ENCODE peak calls at places on chromosome 2, in nine cellular contexts. G is choroid plexus epithelial cell; P is T-helper 17 cell; T is glutamatergic neuron; X is Peyer's patch; E is ovary; B is GM12891; W is mesendoderm; J is effector CD4-positive, alpha-beta T cell. H is an unnamed sample.

GRCh38 chr2:129806317-129806716 is 173.1 kb upstream of the RAB6C start:
- DNase-seq in T (no peak), J (no peak), X (no peak), E (no peak), P (no peak), B (no peak), W (peak), G (no peak), H (no peak)

GRCh38 chr2:199806179-199806578 is 44.8 kb downstream of the FTCDNL1 start:
- DNase-seq in J (no peak), X (no peak), T (no peak), W (no peak), G (peak), B (no peak), E (no peak), P (no peak), H (peak)

GRCh38 chr2:27613985-27614384 is 14.8 kb downstream of the CCDC121 start:
- DNase-seq in X (no peak), G (no peak), J (no peak), E (no peak), T (no peak), W (no peak), B (no peak), P (no peak), H (no peak)

GRCh38 chr2:20966061-20966460 is 77.8 kb downstream of the APOB start:
- DNase-seq in J (no peak), B (no peak), T (no peak), E (no peak), X (no peak), G (no peak), P (no peak), W (no peak), H (no peak)

GRCh38 chr2:236968101-236968886 is 117.4 kb upstream of the COPS8 start:
- DNase-seq in B (no peak), J (peak), T (no peak), P (no peak), E (no peak), G (no peak), X (peak), W (no peak), H (no peak)

GRCh38 chr2:38622210-38622609 is 19.5 kb upstream of the HNRNPLL start:
- DNase-seq in X (no peak), G (no peak), T (no peak), B (no peak), J (no peak), P (no peak), W (no peak), E (no peak), H (no peak)

GRCh38 chr2:120323214-120323613 is 22.7 kb upstream of the INHBB start:
- DNase-seq in P (no peak), G (no peak), E (peak), B (no peak), T (peak), J (no peak), W (no peak), X (no peak), H (no peak)

GRCh38 chr2:38835015-38835601 is 40.6 kb downstream of the DHX57 start:
- DNase-seq in B (no peak), J (no peak), W (peak), G (peak), X (no peak), T (no peak), P (no peak), E (no peak), H (peak)

GRCh38 chr2:134975281-134976009 is 56.8 kb downstream of the CCNT2 start:
- DNase-seq in P (no peak), J (no peak), W (no peak), B (no peak), G (no peak), X (no peak), E (no peak), T (no peak), H (no peak)

GRCh38 chr2:40734797-40735196 is 282.9 kb upstream of the SLC8A1 start:
- DNase-seq in B (no peak), J (no peak), T (no peak), X (no peak), W (no peak), E (no peak), P (no peak), G (peak), H (peak)

GRCh38 chr2:3659447-3660432 is 1.7 kb downstream of the ALLC start:
- DNase-seq in P (no peak), G (peak), B (no peak), T (peak), J (no peak), W (peak), E (no peak), X (no peak), H (no peak)

GRCh38 chr2:6181525-6182270 is 489.5 kb downstream of the SOX11 start:
- DNase-seq in G (peak), B (no peak), E (no peak), W (no peak), J (no peak), P (no peak), T (no peak), X (no peak), H (peak)

GRCh38 chr2:239942090-239942489 is 83.1 kb downstream of the NDUFA10 start:
- DNase-seq in P (peak), J (no peak), E (no peak), X (no peak), T (peak), G (no peak), B (no peak), W (no peak), H (no peak)

GRCh38 chr2:207775471-207775870 is 5.8 kb upstream of the FZD5 start:
- DNase-seq in P (no peak), W (no peak), E (no peak), B (no peak), X (no peak), T (no peak), J (no peak), G (no peak), H (no peak)

GRCh38 chr2:188609321-188610049 is 317.8 kb downstream of the GULP1 start:
- DNase-seq in X (no peak), P (no peak), B (no peak), E (no peak), W (no peak), T (no peak), J (no peak), G (peak), H (peak)

GRCh38 chr2:37655442-37655841 is 16.0 kb downstream of the CDC42EP3 start:
- DNase-seq in B (no peak), G (no peak), E (no peak), T (no peak), P (no peak), W (no peak), J (no peak), X (no peak), H (no peak)

GRCh38 chr2:56376699-56377665 is 193.2 kb downstream of the CCDC85A start:
- DNase-seq in T (no peak), G (no peak), X (no peak), P (no peak), J (no peak), W (no peak), E (no peak), B (no peak), H (no peak)

GRCh38 chr2:101983928-101984327 is 7.8 kb upstream of the IL1R2 start:
- DNase-seq in J (no peak), X (no peak), G (peak), P (no peak), W (no peak), B (no peak), T (no peak), E (no peak), H (no peak)

GRCh38 chr2:128026422-128027277 is 1.2 kb downstream of the SAP130 start:
- DNase-seq in J (no peak), E (no peak), P (no peak), W (peak), T (no peak), B (no peak), X (no peak), G (peak), H (peak)

GRCh38 chr2:128379021-128380005 is 60.6 kb upstream of the HS6ST1 start:
- DNase-seq in X (no peak), T (no peak), B (no peak), J (no peak), G (peak), E (peak), P (peak), W (peak), H (peak)